ENCODE peak calls at places on chromosomes 5 and 9, in eight cellular contexts. S is neuronal stem cell; L is HepG2; I is KBM-7; X is ovary; V is Caki2; D is fibroblast of the conjunctiva; J is naive thymus-derived CD8-positive, alpha-beta T cell. Z is an unnamed sample.

GRCh38 chr5:79077680-79078365 is 8.3 kb downstream of the BHMT2 start:
- DNase-seq in L (no peak), I (no peak), X (no peak), J (no peak), D (no peak), S (no peak), V (peak; percentile 43), Z (no peak)

GRCh38 chr5:180201051-180201987 is 7.7 kb downstream of the RASGEF1C start:
- DNase-seq in V (no peak), L (peak; percentile 15), S (peak; percentile 49), D (no peak), I (peak; percentile 82), J (no peak), X (no peak), Z (no peak)

GRCh38 chr5:9920696-9921095 is 290.5 kb upstream of the TAS2R1 start:
- DNase-seq in J (no peak), I (no peak), S (no peak), X (no peak), V (no peak), L (no peak), D (no peak), Z (no peak)

GRCh38 chr5:33968133-33969005 is 16.1 kb downstream of the SLC45A2 start:
- DNase-seq in V (no peak), I (no peak), S (no peak), X (no peak), L (no peak), D (no peak), J (no peak), Z (no peak)

GRCh38 chr5:176396330-176396729 is 7.8 kb downstream of the HIGD2A start:
- DNase-seq in L (no peak), S (no peak), I (no peak), V (no peak), D (no peak), J (no peak), X (no peak), Z (no peak)

GRCh38 chr9:97438666-97439065 is 26.8 kb downstream of the TDRD7 start:
- DNase-seq in X (no peak), I (no peak), L (no peak), S (no peak), V (no peak), D (no peak), J (no peak), Z (no peak)

GRCh38 chr5:148290271-148291195 is 21.7 kb upstream of the SPINK7 start:
- DNase-seq in V (no peak), X (no peak), I (peak; percentile 3), L (peak; percentile 21), J (no peak), D (no peak), S (no peak), Z (no peak)

GRCh38 chr9:134388289-134388808 is 62.1 kb downstream of the RXRA start:
- DNase-seq in D (no peak), J (no peak), V (no peak), L (peak; percentile 13), X (no peak), S (no peak), I (no peak), Z (no peak)

GRCh38 chr5:140042551-140043507 is at the start of gene NRG2:
- DNase-seq in X (peak; percentile 84), S (peak; percentile 69), L (peak; percentile 49), I (peak; percentile 74), J (peak; percentile 49), D (peak; percentile 5), V (peak; percentile 88), Z (peak; percentile 74)